ENCODE peak calls at places on chromosomes 13 and 19, in ten cellular contexts. C is uterus, J is ovary, O is cardiac muscle cell, H is A673, T is MM.1S, F is pancreas, M is mammary epithelial cell, S is heart left ventricle, R is K562. E is an unnamed sample. For H3K9me3 and H3K36me3, the result is how much of the 10 kb centered on the place peaks cover.

GRCh38 chr19:23547156-23547555 is 139.9 kb downstream of the ZNF675 start:
- DNase-seq in C (no peak), J (no peak), O (no peak), H (no peak), T (no peak), F (no peak), M (no peak), S (no peak), R (no peak), E (no peak)

GRCh38 chr19:34232566-34233481 is 21.5 kb upstream of the GARRE1 start:
- DNase-seq in C (peak), J (peak), O (no peak), H (peak), T (no peak), F (peak), M (peak), S (peak), R (peak), E (peak)

GRCh38 chr19:18425515-18426415 is 6.6 kb downstream of the SSBP4 start:
- DNase-seq in C (peak), J (peak), O (no peak), H (peak), T (no peak), F (no peak), M (no peak), S (no peak), R (peak), E (peak)

GRCh38 chr13:51556740-51557139 is 27.5 kb upstream of the WDFY2 start:
- DNase-seq in C (no peak), J (no peak), O (peak), H (no peak), T (no peak), F (no peak), M (peak), S (no peak), R (no peak), E (peak)

GRCh38 chr13:107252021-107252420 is 684.1 kb upstream of the ARGLU1 start:
- DNase-seq in C (no peak), J (no peak), O (no peak), H (no peak), T (no peak), F (no peak), M (no peak), S (no peak), R (no peak), E (no peak)

GRCh38 chr13:44904982-44905381 is 84.3 kb downstream of the NUFIP1 start:
- DNase-seq in C (peak), J (peak), O (no peak), H (no peak), T (no peak), F (no peak), M (peak), S (no peak), R (no peak), E (peak)

GRCh38 chr19:15195987-15196682 is 4.7 kb downstream of the NOTCH3 start:
- DNase-seq in C (no peak), J (no peak), O (peak), H (no peak), T (no peak), F (peak), M (peak), S (no peak), R (no peak), E (no peak)

GRCh38 chr13:113534236-113534860 is 43.8 kb upstream of the DCUN1D2 start:
- DNase-seq in C (no peak), J (peak), O (no peak), H (no peak), T (no peak), F (no peak), M (no peak), S (no peak), R (no peak), E (no peak)

GRCh38 chr13:30257433-30258099 is 49.8 kb downstream of the KATNAL1 start:
- DNase-seq in C (no peak), J (no peak), O (peak), H (no peak), T (no peak), F (no peak), M (no peak), S (no peak), R (no peak), E (no peak)

GRCh38 chr13:91804724-91805123 is 406.3 kb downstream of the GPC5 start:
- DNase-seq in C (no peak), J (no peak), O (peak), H (no peak), T (no peak), F (no peak), M (no peak), S (no peak), R (no peak), E (no peak)

GRCh38 chr19:38599722-38600121 is 18.0 kb downstream of the MAP4K1 start:
- DNase-seq in C (no peak), J (no peak), O (no peak), H (no peak), T (no peak), F (no peak), M (no peak), S (no peak), R (no peak), E (no peak)

GRCh38 chr19:18072335-18072734 is 14.4 kb downstream of the IL12RB1 start:
- DNase-seq in C (no peak), J (no peak), O (no peak), H (no peak), T (no peak), F (no peak), M (no peak), S (no peak), R (no peak), E (no peak)

GRCh38 chr13:30735025-30735967 is at the start of gene ALOX5AP:
- DNase-seq in C (no peak), J (no peak), O (no peak), H (no peak), T (peak), F (no peak), M (no peak), S (no peak), R (no peak), E (no peak)

GRCh38 chr19:45238556-45238955 is 6.7 kb downstream of the EXOC3L2 start:
- DNase-seq in C (no peak), J (no peak), O (no peak), H (no peak), T (no peak), F (no peak), M (no peak), S (no peak), R (no peak), E (no peak)

GRCh38 chr19:32875428-32875827 is 5.9 kb upstream of the SLC7A9 start:
- DNase-seq in C (no peak), J (no peak), O (no peak), H (no peak), T (no peak), F (no peak), M (no peak), S (no peak), R (no peak), E (no peak)

GRCh38 chr13:112443191-112444000 is 67.2 kb downstream of the SPACA7 start:
- DNase-seq in C (no peak), J (no peak), O (peak), H (peak), T (no peak), F (no peak), M (no peak), S (peak), R (peak), E (no peak)

GRCh38 chr13:86559915-86560314 is 760.7 kb upstream of the SLITRK6 start:
- DNase-seq in C (no peak), J (no peak), O (no peak), H (no peak), T (no peak), F (no peak), M (no peak), S (no peak), R (no peak), E (no peak)

GRCh38 chr13:79775830-79776229 is 294.9 kb downstream of the NDFIP2 start:
- DNase-seq in C (no peak), J (no peak), O (peak), H (peak), T (peak), F (no peak), M (peak), S (no peak), R (peak), E (no peak)

GRCh38 chr19:389246-389934 is 19.6 kb downstream of the C2CD4C start:
- DNase-seq in C (no peak), J (no peak), O (peak), H (no peak), T (no peak), F (peak), M (no peak), S (no peak), R (no peak), E (no peak)

GRCh38 chr13:30371649-30372265 is 50.5 kb upstream of the UBE2L5 start:
- DNase-seq in C (no peak), J (no peak), O (no peak), H (no peak), T (peak), F (no peak), M (peak), S (no peak), R (peak), E (no peak)

GRCh38 chr13:64410654-64411053 is 2819.5 kb downstream of the PCDH9 start:
- DNase-seq in C (no peak), J (no peak), O (no peak), H (no peak), T (no peak), F (no peak), M (no peak), S (no peak), R (no peak), E (no peak)

GRCh38 chr19:1106841-1107654 is 3.3 kb downstream of the GPX4 start:
- DNase-seq in C (no peak), J (no peak), O (peak), H (peak), T (no peak), F (no peak), M (peak), S (no peak), R (peak), E (no peak)

GRCh38 chr13:34913040-34913439 is 29.0 kb upstream of the NBEA start:
- DNase-seq in C (no peak), J (no peak), O (peak), H (peak), T (no peak), F (no peak), M (no peak), S (no peak), R (no peak), E (no peak)

GRCh38 chr19:48395499-48395898 is 2.0 kb downstream of the GRIN2D start:
- DNase-seq in C (no peak), J (no peak), O (no peak), H (no peak), T (no peak), F (no peak), M (no peak), S (no peak), R (no peak), E (no peak)

GRCh38 chr13:109026266-109026665 is 396.9 kb downstream of the MYO16 start:
- DNase-seq in C (no peak), J (no peak), O (no peak), H (no peak), T (no peak), F (no peak), M (no peak), S (no peak), R (no peak), E (no peak)

GRCh38 chr19:53982056-53982455 is 9.4 kb upstream of the CACNG6 start:
- DNase-seq in C (no peak), J (no peak), O (peak), H (no peak), T (no peak), F (no peak), M (no peak), S (no peak), R (no peak), E (no peak)

GRCh38 chr13:23956106-23956505 is 58.8 kb upstream of the C1QTNF9B start:
- DNase-seq in C (no peak), J (no peak), O (no peak), H (no peak), T (no peak), F (no peak), M (peak), S (no peak), R (no peak), E (no peak)

GRCh38 chr13:73337511-73337910 is 278.7 kb downstream of the KLF5 start:
- DNase-seq in C (no peak), J (no peak), O (no peak), H (no peak), T (no peak), F (no peak), M (peak), S (no peak), R (no peak), E (no peak)

GRCh38 chr19:19468424-19469050 is 46.8 kb downstream of the TSSK6 start:
- DNase-seq in C (no peak), J (no peak), O (no peak), H (peak), T (no peak), F (no peak), M (no peak), S (no peak), R (no peak), E (no peak)

GRCh38 chr19:27774337-27774736 is 1438.6 kb downstream of the UQCRFS1 start:
- DNase-seq in C (no peak), J (no peak), O (no peak), H (peak), T (no peak), F (no peak), M (no peak), S (no peak), R (peak), E (no peak)

GRCh38 chr13:61255035-61255796 is 160.4 kb downstream of the PCDH20 start:
- DNase-seq in C (no peak), J (no peak), O (peak), H (peak), T (no peak), F (no peak), M (no peak), S (no peak), R (no peak), E (no peak)

GRCh38 chr19:43798546-43799409 is 3.5 kb downstream of the LYPD5 start:
- DNase-seq in C (no peak), J (no peak), O (peak), H (peak), T (no peak), F (peak), M (peak), S (no peak), R (peak), E (no peak)

GRCh38 chr19:41705393-41706174 is 2.8 kb upstream of the CEACAM5 start:
- DNase-seq in C (no peak), J (no peak), O (no peak), H (peak), T (no peak), F (peak), M (peak), S (peak), R (peak), E (peak)

GRCh38 chr13:108609353-108609752 is 20.1 kb upstream of the MYO16 start:
- DNase-seq in C (no peak), J (no peak), O (peak), H (peak), T (peak), F (no peak), M (peak), S (no peak), R (peak), E (no peak)

GRCh38 chr19:892243-892996 is 567 bp downstream of the MED16 start:
- DNase-seq in C (no peak), J (no peak), O (no peak), H (peak), T (peak), F (no peak), M (no peak), S (no peak), R (no peak), E (no peak)

GRCh38 chr13:47679391-47679790 is 321.7 kb downstream of the SUCLA2 start:
- DNase-seq in C (no peak), J (no peak), O (no peak), H (no peak), T (no peak), F (no peak), M (peak), S (no peak), R (no peak), E (no peak)

GRCh38 chr13:112690242-112690943 is 555 bp downstream of the ATP11A start:
- DNase-seq in C (peak), J (peak), O (peak), H (no peak), T (peak), F (peak), M (peak), S (peak), R (peak), E (peak)

GRCh38 chr13:94112227-94112626 is 367.3 kb downstream of the DCT start:
- DNase-seq in C (no peak), J (no peak), O (no peak), H (peak), T (no peak), F (no peak), M (peak), S (peak), R (no peak), E (no peak)

GRCh38 chr19:49272204-49272603 is 52.8 kb downstream of the SLC6A16 start:
- DNase-seq in C (no peak), J (no peak), O (no peak), H (peak), T (no peak), F (no peak), M (peak), S (no peak), R (no peak), E (no peak)

DNA sequence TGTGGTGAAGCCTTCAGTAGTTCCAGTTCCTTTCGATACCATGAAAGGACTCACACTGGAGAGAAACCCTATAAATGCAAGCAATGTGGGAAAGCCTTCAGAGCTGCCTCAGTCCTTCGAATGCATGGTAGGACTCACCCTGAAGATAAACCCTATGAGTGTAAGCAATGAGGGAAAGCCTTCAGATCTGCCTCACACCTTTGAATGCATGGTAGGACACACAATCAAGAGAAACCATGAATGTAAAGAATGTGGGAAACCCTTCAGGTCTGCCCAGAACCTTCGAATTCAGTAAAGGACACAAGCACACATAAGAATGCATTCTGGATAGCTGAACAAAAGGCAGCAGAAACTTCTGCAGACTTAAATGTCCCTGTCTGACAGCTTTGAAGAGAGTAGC is 18.3 kb downstream of the ZNF69 start:
- DNase-seq in C (no peak), J (no peak), O (no peak), H (no peak), T (no peak), F (no peak), M (no peak), S (no peak), R (no peak), E (no peak)
- H3K9me3 ChIP-seq in C (under half), J (under half), O (under half), H (under half), T (under half), F (under half), M (under half), S (under half), R (under half), E (half or more)

GRCh38 chr13:32211788-32212187 is 103.4 kb downstream of the ZAR1L start:
- DNase-seq in C (no peak), J (no peak), O (peak), H (no peak), T (no peak), F (no peak), M (no peak), S (no peak), R (no peak), E (no peak)
- H3K36me3 ChIP-seq in C (under half), J (under half), O (under half), H (under half), T (under half), F (under half), M (under half), S (half or more), R (under half), E (half or more)

DNA sequence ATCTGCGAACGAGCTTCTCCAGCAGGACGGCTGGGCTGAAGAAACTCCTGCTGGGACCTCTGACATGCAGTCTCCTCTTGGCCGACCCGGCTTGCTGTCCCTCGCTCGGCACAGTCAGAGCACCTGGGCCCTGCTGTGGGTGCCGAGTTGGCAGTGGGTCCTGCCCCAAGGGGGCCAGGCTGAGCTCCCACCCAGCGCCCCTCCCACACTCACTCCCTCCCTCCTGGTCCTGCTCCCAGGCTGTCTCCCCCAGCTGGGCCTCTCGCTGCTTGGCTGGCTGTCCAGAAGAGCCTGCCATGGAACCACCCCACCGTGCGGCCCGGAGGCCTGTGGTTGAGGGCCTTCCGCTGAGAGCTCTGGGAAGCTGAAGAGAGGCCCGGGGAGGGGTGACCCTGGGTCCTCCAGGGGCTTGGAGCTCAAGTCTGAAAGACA is 6.0 kb downstream of the AKT2 start:
- DNase-seq in C (peak), J (peak), O (peak), H (no peak), T (no peak), F (no peak), M (no peak), S (peak), R (no peak), E (peak)
- TF ChIP-seq CTCF in C (no peak), J (no peak), O (no peak), H (no peak), T (no peak), F (no peak), M (no peak), S (no peak), R (no peak), E (no peak)

GRCh38 chr19:6891761-6892385 is 4.5 kb downstream of the ADGRE1 start:
- DNase-seq in C (no peak), J (no peak), O (no peak), H (peak), T (no peak), F (no peak), M (no peak), S (no peak), R (no peak), E (no peak)

GRCh38 chr19:6894313-6894712 is 6.9 kb downstream of the ADGRE1 start:
- DNase-seq in C (no peak), J (no peak), O (no peak), H (no peak), T (no peak), F (no peak), M (no peak), S (no peak), R (no peak), E (no peak)

GRCh38 chr19:6888967-6889366 is 1.6 kb downstream of the ADGRE1 start:
- DNase-seq in C (no peak), J (no peak), O (no peak), H (no peak), T (no peak), F (no peak), M (no peak), S (no peak), R (no peak), E (no peak)

GRCh38 chr19:6890421-6890913 is 3.1 kb downstream of the ADGRE1 start:
- DNase-seq in C (no peak), J (no peak), O (no peak), H (no peak), T (no peak), F (no peak), M (no peak), S (no peak), R (no peak), E (no peak)

GRCh38 chr19:6890938-6891337 is 3.6 kb downstream of the ADGRE1 start:
- DNase-seq in C (no peak), J (no peak), O (no peak), H (no peak), T (no peak), F (no peak), M (no peak), S (no peak), R (no peak), E (no peak)
- H3K9me3 ChIP-seq in C (under half), J (under half), O (under half), H (under half), T (under half), F (under half), M (under half), S (under half), R (under half), E (under half)

GRCh38 chr13:111291908-111292307 is 28.5 kb upstream of the TEX29 start:
- DNase-seq in C (no peak), J (no peak), O (no peak), H (no peak), T (no peak), F (no peak), M (no peak), S (no peak), R (no peak), E (no peak)
- H3K36me3 ChIP-seq in C (under half), J (under half), O (under half), H (under half), T (under half), F (under half), M (under half), S (half or more), R (under half), E (half or more)

E was measured in left ventricle myocardium inferior.